ENCODE peak calls at places on chromosome 16, in five cellular contexts. V, E, Q, P and O are unnamed samples.

GRCh38 chr16:31491778-31492418 is 9.0 kb downstream of the SLC5A2 start:
- DNase-seq in V (no peak), E (no peak), P (no peak), Q (no peak), O (no peak)

GRCh38 chr16:85988306-85988705 is 89.3 kb downstream of the IRF8 start:
- DNase-seq in Q (no peak), V (no peak), P (no peak), E (no peak), O (no peak)

GRCh38 chr16:21568502-21569189 is 30.7 kb upstream of the METTL9 start:
- DNase-seq in P (no peak), E (peak; percentile 1), V (no peak), Q (no peak), O (no peak)

GRCh38 chr16:22625948-22626347 is 115.3 kb downstream of the NPIPB5 start:
- DNase-seq in Q (no peak), V (no peak), E (no peak), P (no peak), O (no peak)

GRCh38 chr16:3980311-3981111 is 100.0 kb upstream of the CREBBP start:
- DNase-seq in Q (no peak), V (no peak), E (no peak), P (no peak), O (no peak)

GRCh38 chr16:47847220-47847970 is 308.4 kb downstream of the ABCC12 start:
- DNase-seq in V (no peak), E (no peak), Q (no peak), P (no peak), O (no peak)

GRCh38 chr16:57341441-57342303 is 16.9 kb upstream of the CCL22 start:
- DNase-seq in E (no peak), Q (no peak), P (no peak), V (no peak), O (no peak)

GRCh38 chr16:11604783-11605563 is 18.3 kb upstream of the LITAF start:
- DNase-seq in V (no peak), Q (no peak), E (peak; percentile 77), P (no peak), O (no peak)

GRCh38 chr16:57567691-57568090 is 25.2 kb downstream of the ADGRG5 start:
- DNase-seq in P (no peak), V (no peak), E (no peak), Q (no peak), O (no peak)

GRCh38 chr16:2767891-2768290 is 9.2 kb downstream of the ELOB start:
- DNase-seq in P (no peak), Q (no peak), V (no peak), E (no peak), O (no peak)

GRCh38 chr16:14069818-14070217 is 1.3 kb upstream of the MRTFB start:
- DNase-seq in V (no peak), P (no peak), Q (no peak), E (no peak), O (no peak)

GRCh38 chr16:27642753-27643152 is 92.8 kb downstream of the KATNIP start:
- DNase-seq in V (peak; percentile 5), E (no peak), Q (no peak), P (peak; percentile 18), O (no peak)